ENCODE peak calls at places on chromosome 22, in four cellular contexts. Q is A549, R is K562, V is IMR-90. T is an unnamed sample.

GRCh38 chr22:36486619-36487384 is 5.4 kb upstream of the TXN2 start:
- DNase-seq in Q (no peak), R (peak), V (peak), T (no peak)

GRCh38 chr22:19478466-19479357 is at the start of gene UFD1:
- DNase-seq in Q (peak), R (peak), V (peak), T (no peak)

GRCh38 chr22:44127353-44127752 is 53.4 kb upstream of the PARVG start:
- DNase-seq in Q (no peak), R (no peak), V (no peak), T (no peak)

GRCh38 chr22:50269573-50270301 is 443 bp downstream of the MAPK11 start:
- DNase-seq in Q (no peak), R (peak), V (peak), T (no peak)

GRCh38 chr22:26579331-26579886 is 10.5 kb downstream of the TPST2 start:
- DNase-seq in Q (no peak), R (no peak), V (no peak), T (no peak)

GRCh38 chr22:44212936-44213335 is 32.2 kb downstream of the PARVG start:
- DNase-seq in Q (no peak), R (no peak), V (no peak), T (no peak)

GRCh38 chr22:36352775-36353507 is 34.8 kb downstream of the MYH9 start:
- DNase-seq in Q (no peak), R (no peak), V (peak), T (no peak)

GRCh38 chr22:29581799-29582198 is 886 bp upstream of the NIPSNAP1 start:
- DNase-seq in Q (no peak), R (no peak), V (no peak), T (no peak)

GRCh38 chr22:11628651-11629511 is 3899.1 kb upstream of the OR11H1 start:
- DNase-seq in Q (no peak), R (no peak), V (no peak), T (no peak)

GRCh38 chr22:27349456-27349855 is 452.1 kb downstream of the MN1 start:
- DNase-seq in Q (no peak), R (no peak), V (peak), T (no peak)

GRCh38 chr22:30830907-30831306 is 136.2 kb downstream of the OSBP2 start:
- DNase-seq in Q (peak), R (no peak), V (peak), T (peak)

GRCh38 chr22:28429711-28430110 is 249.9 kb downstream of the TTC28 start:
- DNase-seq in Q (no peak), R (no peak), V (no peak), T (no peak)

GRCh38 chr22:44957267-44957905 is 52.4 kb downstream of the PHF21B start:
- DNase-seq in Q (no peak), R (no peak), V (peak), T (no peak)

GRCh38 chr22:29635734-29636357 is 32.4 kb downstream of the NF2 start:
- DNase-seq in Q (peak), R (peak), V (peak), T (peak)

GRCh38 chr22:32044913-32045312 is 1.9 kb downstream of the SLC5A1 start:
- DNase-seq in Q (no peak), R (no peak), V (no peak), T (no peak)

DNA sequence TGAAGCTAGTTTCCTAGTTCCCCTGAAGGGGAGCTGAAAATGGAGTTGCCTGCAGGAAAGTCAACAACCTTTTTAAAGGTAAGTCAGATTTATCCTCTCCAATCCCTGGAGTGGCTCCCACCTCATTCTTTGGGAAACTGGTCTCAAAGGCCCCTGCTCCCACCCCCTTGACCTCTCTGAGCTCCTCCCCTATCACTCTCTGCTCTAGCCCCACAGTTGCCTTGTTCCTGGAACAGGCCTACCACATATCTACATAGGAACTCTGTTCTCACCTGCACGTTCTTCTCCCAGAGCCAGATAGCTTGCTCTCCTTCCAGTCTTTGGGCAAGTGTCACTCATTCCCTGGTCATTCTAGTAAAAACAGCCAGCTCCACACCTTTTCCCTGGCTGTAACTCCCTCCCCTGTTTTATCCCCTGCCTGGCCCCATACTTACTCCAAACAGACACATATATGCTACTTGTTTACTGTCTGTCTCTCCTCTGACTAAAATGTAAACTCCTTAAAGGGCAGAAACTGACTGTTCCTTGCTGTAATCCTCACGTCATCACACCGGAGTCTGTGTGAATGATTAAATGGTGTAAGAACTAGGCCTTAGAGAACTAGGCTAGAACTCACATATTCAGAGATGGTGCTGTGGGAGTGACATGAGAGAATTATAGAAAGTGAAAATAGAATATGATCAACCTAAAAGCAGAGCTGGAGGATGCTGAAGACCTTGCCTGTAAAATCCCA is 53.3 kb downstream of the TCF20 start:
- DNase-seq in Q (no peak), R (no peak), V (peak), T (no peak)
- TF ChIP-seq CEBPB in Q (no peak), R (no peak), V (no peak), T (no peak)

GRCh38 chr22:47015589-47016178 is 253.2 kb downstream of the TBC1D22A start:
- DNase-seq in Q (no peak), R (no peak), V (no peak), T (no peak)
- TF ChIP-seq CEBPB in Q (no peak), R (no peak), V (no peak), T (no peak)

GRCh38 chr22:42001127-42001526 is 2.5 kb downstream of the WBP2NL start:
- DNase-seq in Q (no peak), R (no peak), V (peak), T (no peak)

GRCh38 chr22:41996826-41997225 is 1.8 kb upstream of the WBP2NL start:
- DNase-seq in Q (no peak), R (no peak), V (no peak), T (no peak)

GRCh38 chr22:42000466-42000865 is 1.9 kb downstream of the WBP2NL start:
- DNase-seq in Q (no peak), R (no peak), V (no peak), T (no peak)

GRCh38 chr22:42001706-42002105 is 3.1 kb downstream of the WBP2NL start:
- DNase-seq in Q (no peak), R (no peak), V (no peak), T (no peak)

GRCh38 chr22:41998361-41999261 is at the start of gene WBP2NL:
- DNase-seq in Q (peak), R (peak), V (peak), T (no peak)
- TF ChIP-seq CEBPB in Q (no peak), R (no peak), V (no peak), T (no peak)

GRCh38 chr22:17634696-17635095 is 3.9 kb upstream of the BCL2L13 start:
- DNase-seq in Q (no peak), R (no peak), V (no peak), T (no peak)
- TF ChIP-seq CEBPB in Q (no peak), R (no peak), V (no peak), T (no peak)

DNA sequence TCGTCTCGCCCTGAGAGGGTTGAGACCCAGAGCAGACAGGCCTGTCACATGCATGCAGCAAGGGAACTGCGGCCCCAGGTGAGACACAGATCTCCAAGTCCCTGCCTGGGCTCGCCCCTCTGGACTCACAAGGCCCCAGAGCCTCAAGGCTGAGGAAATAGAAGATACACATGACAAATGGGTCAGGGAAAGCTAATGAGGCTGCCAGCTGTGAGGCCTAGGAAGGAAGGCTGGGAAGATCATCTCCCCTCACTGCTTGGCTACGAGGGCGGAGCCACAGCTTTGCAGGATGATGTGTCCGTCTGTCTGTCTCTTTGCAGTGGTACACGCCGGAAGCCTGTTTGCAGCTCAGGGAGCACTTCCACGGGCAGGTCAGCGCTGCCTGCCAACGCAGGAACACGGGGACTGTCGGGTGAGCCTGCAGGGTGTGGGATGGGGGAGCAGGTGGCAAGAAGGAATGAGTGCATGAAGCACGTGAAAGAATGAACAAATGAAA is 4.5 kb downstream of the RAB36 start:
- DNase-seq in Q (no peak), R (peak), V (no peak), T (no peak)
- TF ChIP-seq CEBPB in Q (no peak), R (no peak), V (no peak), T (no peak)

GRCh38 chr22:24758164-24758799 is 16.2 kb downstream of the PIWIL3 start:
- DNase-seq in Q (peak), R (peak), V (peak), T (peak)
- TF ChIP-seq CEBPB in Q (no peak), R (no peak), V (no peak), T (no peak)

GRCh38 chr22:37561209-37562048 is 1.1 kb downstream of the CDC42EP1 start:
- DNase-seq in Q (peak), R (peak), V (peak), T (peak)
- TF ChIP-seq CEBPB in Q (peak), R (peak), V (peak), T (no peak)

DNA sequence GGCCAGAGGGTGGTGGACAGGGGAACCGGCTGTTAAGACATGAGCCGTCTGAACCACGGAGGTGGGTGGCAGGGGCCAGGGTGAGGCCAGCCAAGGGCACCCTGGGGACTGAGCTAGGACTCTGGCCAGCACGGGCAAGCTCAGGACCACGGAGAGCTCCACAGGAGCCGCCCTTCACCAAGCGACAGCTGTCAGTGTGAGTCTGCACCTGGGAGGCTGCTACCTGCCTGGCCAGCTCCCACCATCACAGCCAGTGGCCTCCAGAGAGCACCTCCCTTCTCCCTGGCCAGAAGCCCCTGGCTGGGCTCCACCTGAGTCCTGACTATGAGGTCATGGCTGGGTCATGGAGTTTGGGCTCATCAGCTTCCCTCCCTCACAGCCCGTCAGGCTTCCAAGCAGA is 21.6 kb downstream of the MGAT3 start:
- DNase-seq in Q (no peak), R (peak), V (peak), T (no peak)
- TF ChIP-seq CEBPB in Q (no peak), R (no peak), V (no peak), T (no peak)

GRCh38 chr22:24431309-24432034 is 4.1 kb downstream of the ADORA2A start:
- DNase-seq in Q (no peak), R (no peak), V (no peak), T (no peak)

GRCh38 chr22:24427500-24428164 is at the start of gene ADORA2A:
- DNase-seq in Q (no peak), R (no peak), V (no peak), T (no peak)

GRCh38 chr22:24428751-24429410 is 1.5 kb downstream of the ADORA2A start:
- DNase-seq in Q (no peak), R (no peak), V (no peak), T (no peak)

GRCh38 chr22:24430431-24431308 is 3.3 kb downstream of the ADORA2A start:
- DNase-seq in Q (no peak), R (no peak), V (no peak), T (no peak)

DNA sequence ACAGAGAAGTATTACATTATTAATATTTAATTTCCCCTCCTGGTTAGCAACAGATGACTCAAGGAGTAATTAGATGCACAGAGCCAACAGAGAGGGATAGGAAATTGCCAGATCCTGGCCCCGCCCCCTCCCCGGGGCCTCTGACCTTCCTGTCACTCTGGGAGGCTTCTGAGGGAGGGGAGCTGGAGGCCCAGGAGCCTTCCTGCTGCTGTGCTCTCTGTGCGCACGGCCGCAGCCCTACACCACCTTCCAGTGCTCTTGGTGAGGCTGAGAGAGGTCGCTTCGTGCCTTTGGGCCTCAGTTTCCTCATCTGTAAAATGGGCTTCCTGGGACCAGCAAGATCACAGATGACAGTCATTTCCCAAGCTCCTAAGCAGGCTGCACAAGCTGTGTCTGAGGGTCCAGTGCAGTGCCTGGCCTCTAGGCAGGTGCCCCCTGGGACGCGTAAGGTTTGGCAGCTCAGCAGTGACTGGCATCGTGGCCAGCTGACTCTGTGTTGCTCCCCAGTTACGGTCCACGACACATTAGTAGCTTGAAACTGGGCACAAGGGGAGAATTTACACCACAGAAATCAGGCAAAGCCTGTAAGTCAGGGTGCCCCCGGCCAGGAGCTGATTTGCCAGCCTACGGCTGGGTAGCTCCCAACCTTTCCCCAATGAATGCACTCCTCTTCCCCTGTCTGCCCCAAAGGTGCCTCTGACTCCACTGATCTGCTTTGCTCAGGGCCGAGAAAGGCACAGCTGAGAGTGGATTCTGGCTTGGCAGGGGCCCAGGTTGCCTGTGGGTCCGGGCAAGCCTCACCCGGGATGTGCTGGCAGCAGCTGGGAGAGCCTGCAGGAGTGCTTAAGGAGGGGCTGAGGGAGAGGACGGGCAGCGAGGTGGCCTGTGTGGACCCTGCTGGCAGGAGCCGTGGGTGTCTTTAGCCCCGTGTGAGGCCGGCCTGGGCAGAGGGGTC is 2.3 kb downstream of the ADORA2A start:
- DNase-seq in Q (no peak), R (peak), V (peak), T (no peak)
- TF ChIP-seq CEBPB in Q (no peak), R (no peak), V (no peak), T (no peak)